ENCODE peak calls at places on chromosomes 12 and 14, in seven cellular contexts. M is HFFc6; I is glutamatergic neuron; U is activated effector memory CD4-positive, alpha-beta T cell treated with Interleukin-2 at 50 U/mL for 16 hours; R is AG08395; H is foreskin fibroblast; T is NCI-H146. X is an unnamed sample.

GRCh38 chr12:70060634-70061033 is 182.6 kb upstream of the CNOT2 start:
- DNase-seq in M (no peak), U (no peak), R (no peak), I (no peak), T (no peak), H (no peak), X (no peak)

GRCh38 chr14:22536853-22537338 is 52.1 kb downstream of the DAD1 start:
- DNase-seq in T (no peak), M (peak; percentile 93), H (peak; percentile 98), I (no peak), U (peak; percentile 70), R (peak; percentile 95), X (peak; percentile 54)

GRCh38 chr14:104315169-104315568 is 176.8 kb downstream of the KIF26A start:
- DNase-seq in R (no peak), M (no peak), T (no peak), I (peak; percentile 10), H (no peak), U (no peak), X (no peak)

GRCh38 chr14:42554091-42554490 is 947.4 kb downstream of the LRFN5 start:
- DNase-seq in R (no peak), I (no peak), M (no peak), T (no peak), H (no peak), U (no peak), X (no peak)

GRCh38 chr12:95673576-95673975 is 117.0 kb downstream of the NTN4 start:
- DNase-seq in H (no peak), I (no peak), R (no peak), M (no peak), U (no peak), T (no peak), X (no peak)

GRCh38 chr12:108634225-108634795 is 616 bp upstream of the SELPLG start:
- DNase-seq in M (no peak), R (no peak), H (no peak), I (no peak), U (peak; percentile 59), T (no peak), X (no peak)

GRCh38 chr14:56207626-56208297 is 89.6 kb downstream of the PELI2 start:
- DNase-seq in U (no peak), I (no peak), M (no peak), T (no peak), R (no peak), H (peak; percentile 21), X (no peak)

GRCh38 chr14:93369393-93370266 is 22.6 kb downstream of the COX8C start:
- DNase-seq in T (no peak), M (no peak), H (no peak), I (no peak), R (no peak), U (no peak), X (no peak)

GRCh38 chr14:77026930-77027537 is 1.5 kb downstream of the IRF2BPL start:
- DNase-seq in U (peak; percentile 45), R (no peak), T (peak; percentile 44), M (peak; percentile 46), H (peak; percentile 69), I (peak; percentile 69), X (peak; percentile 67)

GRCh38 chr14:101754893-101755292 is 6.6 kb upstream of the PPP2R5C start:
- DNase-seq in H (no peak), R (no peak), M (no peak), I (no peak), T (no peak), U (no peak), X (no peak)

GRCh38 chr12:107057071-107057834 is 36.1 kb downstream of the CRY1 start:
- DNase-seq in M (peak; percentile 61), U (no peak), I (no peak), H (peak; percentile 14), R (peak; percentile 26), T (no peak), X (no peak)

GRCh38 chr14:90815817-90816662 is at the start of gene TTC7B:
- DNase-seq in M (no peak), U (peak; percentile 7), I (peak; percentile 81), H (peak; percentile 67), R (peak; percentile 89), T (peak; percentile 46), X (peak; percentile 79)

GRCh38 chr12:26918321-26919215 is 19.2 kb downstream of the INTS13 start:
- DNase-seq in U (no peak), R (no peak), H (no peak), M (peak; percentile 41), I (no peak), T (no peak), X (no peak)

GRCh38 chr14:67729072-67729561 is 27.4 kb downstream of the RDH12 start:
- DNase-seq in I (peak; percentile 22), M (no peak), U (no peak), T (peak; percentile 10), H (peak; percentile 17), R (no peak), X (no peak)

GRCh38 chr14:64540208-64541202 is at the start of gene HSPA2:
- DNase-seq in I (peak; percentile 99), M (peak; percentile 99), R (peak; percentile 98), H (peak; percentile 100), T (no peak), U (peak; percentile 91), X (peak; percentile 88)

GRCh38 chr14:73124180-73124894 is 12.0 kb upstream of the PSEN1 start:
- DNase-seq in I (no peak), T (no peak), R (no peak), H (no peak), M (no peak), U (no peak), X (no peak)

GRCh38 chr14:67835596-67835995 is 16.0 kb downstream of the RAD51B start:
- DNase-seq in T (no peak), H (no peak), U (no peak), M (no peak), R (no peak), I (no peak), X (no peak)

GRCh38 chr14:96384053-96384452 is 7.9 kb upstream of the AK7 start:
- DNase-seq in T (no peak), U (no peak), R (no peak), I (no peak), H (no peak), M (no peak), X (no peak)

GRCh38 chr12:9741726-9742125 is 8.8 kb upstream of the CLECL1 start:
- DNase-seq in R (no peak), M (no peak), U (peak; percentile 64), I (no peak), H (no peak), T (no peak), X (no peak)

GRCh38 chr14:99945732-99946651 is 119.2 kb upstream of the EVL start:
- DNase-seq in R (no peak), H (peak; percentile 16), T (no peak), I (no peak), U (no peak), M (no peak), X (peak; percentile 51)

GRCh38 chr14:36655963-36656768 is 5.5 kb upstream of the PAX9 start:
- DNase-seq in I (peak; percentile 78), R (no peak), H (peak; percentile 23), M (no peak), U (no peak), T (no peak), X (no peak)

GRCh38 chr12:79664518-79664917 is 26.2 kb downstream of the PAWR start:
- DNase-seq in R (no peak), H (no peak), T (no peak), I (no peak), U (no peak), M (no peak), X (no peak)

GRCh38 chr14:50978888-50979287 is 34.6 kb upstream of the PYGL start:
- DNase-seq in R (no peak), H (no peak), M (no peak), I (no peak), U (no peak), T (no peak), X (no peak)

GRCh38 chr12:47942327-47943230 is 20.8 kb upstream of the TMEM106C start:
- DNase-seq in H (no peak), I (peak; percentile 85), U (no peak), M (no peak), R (no peak), T (no peak), X (peak; percentile 58)

GRCh38 chr14:101830271-101830670 is 68.8 kb downstream of the PPP2R5C start:
- DNase-seq in R (no peak), I (no peak), M (no peak), T (no peak), H (no peak), U (no peak), X (no peak)

GRCh38 chr14:92190768-92191167 is 69.0 kb downstream of the CPSF2 start:
- DNase-seq in U (no peak), M (no peak), R (no peak), H (no peak), I (no peak), T (no peak), X (no peak)

GRCh38 chr14:74551001-74551400 is 57.4 kb downstream of the ISCA2 start:
- DNase-seq in H (no peak), I (no peak), M (no peak), R (no peak), T (no peak), U (no peak), X (no peak)

GRCh38 chr12:15670756-15671155 is 118.4 kb downstream of the EPS8 start:
- DNase-seq in H (no peak), I (no peak), T (no peak), U (no peak), R (no peak), M (no peak), X (no peak)

GRCh38 chr12:63480186-63480585 is 188.1 kb downstream of the DPY19L2 start:
- DNase-seq in H (no peak), R (no peak), U (no peak), I (no peak), M (no peak), T (no peak), X (no peak)

GRCh38 chr14:34676516-34677211 is 37.7 kb downstream of the CFL2 start:
- DNase-seq in R (no peak), U (no peak), I (no peak), M (no peak), H (peak; percentile 54), T (no peak), X (no peak)

GRCh38 chr12:128844031-128844635 is 9.1 kb upstream of the GLT1D1 start:
- DNase-seq in M (no peak), U (no peak), H (no peak), T (no peak), R (no peak), I (no peak), X (no peak)

GRCh38 chr12:65765436-65765813 is 58.9 kb upstream of the HMGA2 start:
- DNase-seq in H (peak; percentile 75), U (no peak), T (no peak), M (peak; percentile 50), R (peak; percentile 37), I (no peak), X (no peak)

GRCh38 chr14:76926521-76927251 is 100.5 kb downstream of the LRRC74A start:
- DNase-seq in M (peak; percentile 61), T (peak; percentile 12), H (peak; percentile 93), R (peak; percentile 88), I (peak; percentile 58), U (peak; percentile 41), X (peak; percentile 64)

GRCh38 chr12:93176166-93176565 is 201.6 kb upstream of the NUDT4 start:
- DNase-seq in H (peak; percentile 59), R (peak; percentile 55), M (peak; percentile 57), U (no peak), T (no peak), I (no peak), X (no peak)

GRCh38 chr12:42859612-42860011 is 270.1 kb upstream of the PRICKLE1 start:
- DNase-seq in I (no peak), H (no peak), M (no peak), R (no peak), U (no peak), T (no peak), X (no peak)

GRCh38 chr12:55736076-55736475 is 6.8 kb upstream of the GDF11 start:
- DNase-seq in R (no peak), M (no peak), U (no peak), T (no peak), I (no peak), H (no peak), X (no peak)

GRCh38 chr14:90572461-90573150 is 175.8 kb downstream of the CALM1 start:
- DNase-seq in H (no peak), I (no peak), M (no peak), U (no peak), R (no peak), T (no peak), X (no peak)

X was measured in GM12892.